ENCODE peak calls at places on chromosomes 2 and 18, in five cellular contexts. One of them, this sample, is unnamed.

GRCh38 chr2:127415593-127416485 is 2.4 kb upstream of the PROC start:
- DNase-seq in PC-9: peak
- DNase-seq in neural progenitor cell: peak
- DNase-seq in activated T-helper 9 cell treated with anti-CD3 and anti-CD28 coated beads, Interleukin-2, amount 50 U/mL, for 16 hours: peak
- DNase-seq in iris pigment epithelial cell: peak
- DNase-seq in this sample: no peak

GRCh38 chr18:57959278-57959677 is 84.7 kb upstream of the NEDD4L start:
- DNase-seq in PC-9: peak
- DNase-seq in neural progenitor cell: peak
- DNase-seq in activated T-helper 9 cell treated with anti-CD3 and anti-CD28 coated beads, Interleukin-2, amount 50 U/mL, for 16 hours: no peak
- DNase-seq in iris pigment epithelial cell: peak
- DNase-seq in this sample: peak

GRCh38 chr2:88751770-88752169 is 60.3 kb downstream of the RPIA start:
- DNase-seq in PC-9: no peak
- DNase-seq in neural progenitor cell: no peak
- DNase-seq in activated T-helper 9 cell treated with anti-CD3 and anti-CD28 coated beads, Interleukin-2, amount 50 U/mL, for 16 hours: no peak
- DNase-seq in iris pigment epithelial cell: no peak
- DNase-seq in this sample: no peak

GRCh38 chr2:10983711-10984110 is 72.0 kb downstream of the KCNF1 start:
- DNase-seq in PC-9: no peak
- DNase-seq in neural progenitor cell: no peak
- DNase-seq in activated T-helper 9 cell treated with anti-CD3 and anti-CD28 coated beads, Interleukin-2, amount 50 U/mL, for 16 hours: no peak
- DNase-seq in iris pigment epithelial cell: no peak
- DNase-seq in this sample: no peak

GRCh38 chr2:64263315-64263714 is 119.1 kb upstream of the PELI1 start:
- DNase-seq in PC-9: peak
- DNase-seq in neural progenitor cell: no peak
- DNase-seq in activated T-helper 9 cell treated with anti-CD3 and anti-CD28 coated beads, Interleukin-2, amount 50 U/mL, for 16 hours: no peak
- DNase-seq in iris pigment epithelial cell: peak
- DNase-seq in this sample: peak

GRCh38 chr2:195543063-195543462 is 114.0 kb upstream of the SLC39A10 start:
- DNase-seq in PC-9: no peak
- DNase-seq in neural progenitor cell: no peak
- DNase-seq in activated T-helper 9 cell treated with anti-CD3 and anti-CD28 coated beads, Interleukin-2, amount 50 U/mL, for 16 hours: no peak
- DNase-seq in iris pigment epithelial cell: no peak
- DNase-seq in this sample: no peak

GRCh38 chr18:42113529-42114191 is 158.6 kb downstream of the PIK3C3 start:
- DNase-seq in PC-9: no peak
- DNase-seq in neural progenitor cell: no peak
- DNase-seq in activated T-helper 9 cell treated with anti-CD3 and anti-CD28 coated beads, Interleukin-2, amount 50 U/mL, for 16 hours: no peak
- DNase-seq in iris pigment epithelial cell: peak
- DNase-seq in this sample: peak

GRCh38 chr2:71458413-71459083 is 5.2 kb downstream of the DYSF start:
- DNase-seq in PC-9: peak
- DNase-seq in neural progenitor cell: no peak
- DNase-seq in activated T-helper 9 cell treated with anti-CD3 and anti-CD28 coated beads, Interleukin-2, amount 50 U/mL, for 16 hours: no peak
- DNase-seq in iris pigment epithelial cell: peak
- DNase-seq in this sample: peak

GRCh38 chr2:39837856-39838453 is 58.9 kb upstream of the THUMPD2 start:
- DNase-seq in PC-9: peak
- DNase-seq in neural progenitor cell: peak
- DNase-seq in activated T-helper 9 cell treated with anti-CD3 and anti-CD28 coated beads, Interleukin-2, amount 50 U/mL, for 16 hours: no peak
- DNase-seq in iris pigment epithelial cell: peak
- DNase-seq in this sample: peak